ENCODE peak calls at places on chromosomes 12 and 14, in eight cellular contexts. R is astrocyte of the spinal cord; D is cardiac septum; P is activated B cell treated with CpG ODN at 0.5 μM for 24 hours; E is CD8-positive, alpha-beta T cell; U is T-helper 1 cell; M is naive thymus-derived CD4-positive, alpha-beta T cell; C is H7. Y is an unnamed sample.

GRCh38 chr14:52175982-52176502 is 91.5 kb upstream of the PTGDR start:
- DNase-seq in R (no peak), D (no peak), P (peak; percentile 20), E (peak; percentile 32), U (peak; percentile 55), M (peak; percentile 22), C (no peak), Y (peak; percentile 83)

GRCh38 chr14:86430807-86431206 is 900.9 kb downstream of the FLRT2 start:
- DNase-seq in R (no peak), D (no peak), P (no peak), E (no peak), U (no peak), M (no peak), C (no peak), Y (no peak)

GRCh38 chr14:68551045-68551683 is 241.7 kb downstream of the ZFP36L1 start:
- DNase-seq in R (no peak), D (no peak), P (no peak), E (no peak), U (no peak), M (no peak), C (no peak), Y (no peak)

GRCh38 chr12:95083938-95084337 is 10.5 kb upstream of the NR2C1 start:
- DNase-seq in R (peak; percentile 78), D (no peak), P (no peak), E (no peak), U (no peak), M (no peak), C (no peak), Y (no peak)

GRCh38 chr12:26298785-26299621 is 103.6 kb downstream of the SSPN start:
- DNase-seq in R (peak; percentile 89), D (no peak), P (no peak), E (no peak), U (peak; percentile 77), M (no peak), C (peak; percentile 12), Y (peak; percentile 54)

GRCh38 chr14:95185452-95186392 is 28.4 kb upstream of the DICER1 start:
- DNase-seq in R (peak; percentile 3), D (peak; percentile 90), P (no peak), E (no peak), U (no peak), M (no peak), C (no peak), Y (no peak)

GRCh38 chr14:65024957-65025356 is 38.3 kb downstream of the FNTB start:
- DNase-seq in R (no peak), D (no peak), P (no peak), E (no peak), U (no peak), M (no peak), C (no peak), Y (no peak)

GRCh38 chr12:2359725-2360629 is 307.2 kb downstream of the CACNA1C start:
- DNase-seq in R (no peak), D (no peak), P (no peak), E (no peak), U (no peak), M (no peak), C (no peak), Y (no peak)

GRCh38 chr14:88688386-88688785 is 104.4 kb downstream of the EML5 start:
- DNase-seq in R (no peak), D (no peak), P (no peak), E (no peak), U (no peak), M (no peak), C (no peak), Y (no peak)

GRCh38 chr12:20264608-20265114 is 103.7 kb upstream of the PDE3A start:
- DNase-seq in R (no peak), D (peak; percentile 62), P (no peak), E (no peak), U (no peak), M (no peak), C (peak; percentile 64), Y (no peak)

GRCh38 chr14:26104686-26105085 is 493.1 kb downstream of the NOVA1 start:
- DNase-seq in R (no peak), D (no peak), P (no peak), E (no peak), U (no peak), M (no peak), C (peak; percentile 6), Y (no peak)

GRCh38 chr14:102523200-102524025 is 13.8 kb upstream of the ANKRD9 start:
- DNase-seq in R (no peak), D (no peak), P (no peak), E (no peak), U (no peak), M (no peak), C (peak; percentile 62), Y (no peak)